ENCODE peak calls at places on chromosomes 5 and 9, in six cellular contexts. One of them, this sample, is unnamed.

GRCh38 chr9:86353591-86354047 is 591 bp downstream of the TUT7 start:
- DNase-seq in HuH-7.5: peak
- DNase-seq in Kasumi-1: peak
- DNase-seq in IMR-90: no peak
- DNase-seq in NCI-H2081: peak
- DNase-seq in NCI-H345: no peak
- DNase-seq in this sample: no peak

GRCh38 chr5:127076730-127077129 is 3.4 kb upstream of the C5orf63 start:
- DNase-seq in HuH-7.5: no peak
- DNase-seq in Kasumi-1: no peak
- DNase-seq in IMR-90: peak
- DNase-seq in NCI-H2081: no peak
- DNase-seq in NCI-H345: no peak
- DNase-seq in this sample: no peak

GRCh38 chr5:88880196-88880595 is 2.8 kb downstream of the MEF2C start:
- DNase-seq in HuH-7.5: no peak
- DNase-seq in Kasumi-1: peak
- DNase-seq in IMR-90: no peak
- DNase-seq in NCI-H2081: no peak
- DNase-seq in NCI-H345: no peak
- DNase-seq in this sample: no peak

GRCh38 chr9:21558079-21558478 is 76.0 kb upstream of the IFNE start:
- DNase-seq in HuH-7.5: no peak
- DNase-seq in Kasumi-1: no peak
- DNase-seq in IMR-90: no peak
- DNase-seq in NCI-H2081: no peak
- DNase-seq in NCI-H345: no peak
- DNase-seq in this sample: no peak

GRCh38 chr9:94650924-94651323 is 11.6 kb upstream of the FBP1 start:
- DNase-seq in HuH-7.5: no peak
- DNase-seq in Kasumi-1: no peak
- DNase-seq in IMR-90: no peak
- DNase-seq in NCI-H2081: no peak
- DNase-seq in NCI-H345: no peak
- DNase-seq in this sample: no peak

GRCh38 chr9:96509848-96510247 is 59.9 kb downstream of the HABP4 start:
- DNase-seq in HuH-7.5: no peak
- DNase-seq in Kasumi-1: no peak
- DNase-seq in IMR-90: no peak
- DNase-seq in NCI-H2081: no peak
- DNase-seq in NCI-H345: no peak
- DNase-seq in this sample: no peak

GRCh38 chr5:90293931-90294330 is 115.6 kb downstream of the CETN3 start:
- DNase-seq in HuH-7.5: no peak
- DNase-seq in Kasumi-1: no peak
- DNase-seq in IMR-90: peak
- DNase-seq in NCI-H2081: no peak
- DNase-seq in NCI-H345: no peak
- DNase-seq in this sample: no peak

GRCh38 chr9:111566234-111566633 is 33.2 kb downstream of the PTGR1 start:
- DNase-seq in HuH-7.5: no peak
- DNase-seq in Kasumi-1: peak
- DNase-seq in IMR-90: no peak
- DNase-seq in NCI-H2081: no peak
- DNase-seq in NCI-H345: peak
- DNase-seq in this sample: no peak

GRCh38 chr9:16543691-16544090 is 326.8 kb downstream of the BNC2 start:
- DNase-seq in HuH-7.5: no peak
- DNase-seq in Kasumi-1: no peak
- DNase-seq in IMR-90: peak
- DNase-seq in NCI-H2081: no peak
- DNase-seq in NCI-H345: no peak
- DNase-seq in this sample: no peak

GRCh38 chr9:113299800-113300292 is 3.3 kb downstream of the RNF183 start:
- DNase-seq in HuH-7.5: no peak
- DNase-seq in Kasumi-1: peak
- DNase-seq in IMR-90: no peak
- DNase-seq in NCI-H2081: no peak
- DNase-seq in NCI-H345: peak
- DNase-seq in this sample: no peak

GRCh38 chr9:94911986-94912635 is 185.6 kb downstream of the AOPEP start:
- DNase-seq in HuH-7.5: no peak
- DNase-seq in Kasumi-1: no peak
- DNase-seq in IMR-90: no peak
- DNase-seq in NCI-H2081: no peak
- DNase-seq in NCI-H345: no peak
- DNase-seq in this sample: no peak

GRCh38 chr5:149063017-149063687 is at the start of gene SH3TC2:
- DNase-seq in HuH-7.5: peak
- DNase-seq in Kasumi-1: no peak
- DNase-seq in IMR-90: peak
- DNase-seq in NCI-H2081: no peak
- DNase-seq in NCI-H345: no peak
- DNase-seq in this sample: no peak

GRCh38 chr5:167549763-167550162 is 741.7 kb upstream of the WWC1 start:
- DNase-seq in HuH-7.5: no peak
- DNase-seq in Kasumi-1: no peak
- DNase-seq in IMR-90: no peak
- DNase-seq in NCI-H2081: no peak
- DNase-seq in NCI-H345: no peak
- DNase-seq in this sample: no peak

GRCh38 chr9:21741151-21741550 is 61.3 kb upstream of the MTAP start:
- DNase-seq in HuH-7.5: no peak
- DNase-seq in Kasumi-1: no peak
- DNase-seq in IMR-90: no peak
- DNase-seq in NCI-H2081: no peak
- DNase-seq in NCI-H345: no peak
- DNase-seq in this sample: no peak

GRCh38 chr9:124214596-124215550 is 42.9 kb upstream of the NEK6 start:
- DNase-seq in HuH-7.5: no peak
- DNase-seq in Kasumi-1: no peak
- DNase-seq in IMR-90: no peak
- DNase-seq in NCI-H2081: no peak
- DNase-seq in NCI-H345: no peak
- DNase-seq in this sample: no peak

GRCh38 chr5:138330813-138331448 is 673 bp downstream of the CDC25C start:
- DNase-seq in HuH-7.5: peak
- DNase-seq in Kasumi-1: peak
- DNase-seq in IMR-90: no peak
- DNase-seq in NCI-H2081: no peak
- DNase-seq in NCI-H345: no peak
- DNase-seq in this sample: no peak

GRCh38 chr5:120055858-120056257 is 408.2 kb upstream of the PRR16 start:
- DNase-seq in HuH-7.5: no peak
- DNase-seq in Kasumi-1: peak
- DNase-seq in IMR-90: peak
- DNase-seq in NCI-H2081: no peak
- DNase-seq in NCI-H345: no peak
- DNase-seq in this sample: no peak

GRCh38 chr9:70639853-70640814 is 225.7 kb upstream of the KLF9 start:
- DNase-seq in HuH-7.5: no peak
- DNase-seq in Kasumi-1: peak
- DNase-seq in IMR-90: peak
- DNase-seq in NCI-H2081: peak
- DNase-seq in NCI-H345: peak
- DNase-seq in this sample: no peak

GRCh38 chr5:69415584-69415958 is 655 bp downstream of the MARVELD2 start:
- DNase-seq in HuH-7.5: peak
- DNase-seq in Kasumi-1: no peak
- DNase-seq in IMR-90: no peak
- DNase-seq in NCI-H2081: peak
- DNase-seq in NCI-H345: no peak
- DNase-seq in this sample: no peak

GRCh38 chr5:158410976-158411375 is 552.0 kb upstream of the CLINT1 start:
- DNase-seq in HuH-7.5: no peak
- DNase-seq in Kasumi-1: no peak
- DNase-seq in IMR-90: no peak
- DNase-seq in NCI-H2081: no peak
- DNase-seq in NCI-H345: no peak
- DNase-seq in this sample: no peak

GRCh38 chr9:21465859-21466518 is 16.1 kb downstream of the IFNE start:
- DNase-seq in HuH-7.5: no peak
- DNase-seq in Kasumi-1: peak
- DNase-seq in IMR-90: peak
- DNase-seq in NCI-H2081: peak
- DNase-seq in NCI-H345: peak
- DNase-seq in this sample: no peak

GRCh38 chr5:77259479-77259878 is 49.0 kb downstream of the PDE8B start:
- DNase-seq in HuH-7.5: no peak
- DNase-seq in Kasumi-1: no peak
- DNase-seq in IMR-90: peak
- DNase-seq in NCI-H2081: no peak
- DNase-seq in NCI-H345: no peak
- DNase-seq in this sample: no peak

GRCh38 chr5:85148701-85149100 is 764.0 kb upstream of the EDIL3 start:
- DNase-seq in HuH-7.5: no peak
- DNase-seq in Kasumi-1: no peak
- DNase-seq in IMR-90: no peak
- DNase-seq in NCI-H2081: no peak
- DNase-seq in NCI-H345: no peak
- DNase-seq in this sample: no peak

This sample was measured in D721Med.